ENCODE peak calls at places on chromosomes 5 and 9, in six cellular contexts. One of them, this sample, is unnamed. For H3K36me3, the result is how much of the 10 kb centered on the place peaks cover.

GRCh38 chr5:106401561-106401960 is 1269.2 kb downstream of the EFNA5 start:
- DNase-seq in aorta: no peak
- DNase-seq in fibroblast of lung: no peak
- DNase-seq in CD4-positive, CD25-positive, alpha-beta regulatory T cell: no peak
- DNase-seq in upper lobe of left lung: no peak
- DNase-seq in brain microvascular endothelial cell: no peak
- DNase-seq in this sample: no peak

GRCh38 chr9:106560540-106560939 is 302.4 kb upstream of the ZNF462 start:
- DNase-seq in CD4-positive, CD25-positive, alpha-beta regulatory T cell: no peak
- DNase-seq in aorta: no peak
- DNase-seq in upper lobe of left lung: no peak
- DNase-seq in brain microvascular endothelial cell: no peak
- DNase-seq in fibroblast of lung: no peak
- DNase-seq in this sample: no peak

GRCh38 chr5:86447362-86447761 is 170.4 kb upstream of the COX7C start:
- DNase-seq in fibroblast of lung: no peak
- DNase-seq in upper lobe of left lung: no peak
- DNase-seq in aorta: no peak
- DNase-seq in brain microvascular endothelial cell: no peak
- DNase-seq in CD4-positive, CD25-positive, alpha-beta regulatory T cell: no peak
- DNase-seq in this sample: no peak

GRCh38 chr5:107218457-107219193 is 452.1 kb downstream of the EFNA5 start:
- DNase-seq in brain microvascular endothelial cell: peak
- DNase-seq in CD4-positive, CD25-positive, alpha-beta regulatory T cell: no peak
- DNase-seq in upper lobe of left lung: no peak
- DNase-seq in fibroblast of lung: peak
- DNase-seq in aorta: no peak
- DNase-seq in this sample: no peak

GRCh38 chr5:41793156-41793770 is 77.0 kb downstream of the OXCT1 start:
- DNase-seq in CD4-positive, CD25-positive, alpha-beta regulatory T cell: no peak
- DNase-seq in aorta: no peak
- DNase-seq in fibroblast of lung: peak
- DNase-seq in upper lobe of left lung: no peak
- DNase-seq in brain microvascular endothelial cell: peak
- DNase-seq in this sample: no peak

GRCh38 chr5:80864706-80865435 is 95.3 kb upstream of the RASGRF2 start:
- DNase-seq in fibroblast of lung: no peak
- DNase-seq in CD4-positive, CD25-positive, alpha-beta regulatory T cell: no peak
- DNase-seq in brain microvascular endothelial cell: no peak
- DNase-seq in upper lobe of left lung: no peak
- DNase-seq in aorta: no peak
- DNase-seq in this sample: no peak

GRCh38 chr5:6633469-6634326 is 458 bp downstream of the SRD5A1 start:
- DNase-seq in CD4-positive, CD25-positive, alpha-beta regulatory T cell: no peak
- DNase-seq in upper lobe of left lung: peak
- DNase-seq in aorta: peak
- DNase-seq in brain microvascular endothelial cell: peak
- DNase-seq in fibroblast of lung: no peak
- DNase-seq in this sample: no peak

GRCh38 chr5:115351356-115352195 is 55.1 kb upstream of the CCDC112 start:
- DNase-seq in upper lobe of left lung: no peak
- DNase-seq in CD4-positive, CD25-positive, alpha-beta regulatory T cell: no peak
- DNase-seq in brain microvascular endothelial cell: peak
- DNase-seq in aorta: no peak
- DNase-seq in fibroblast of lung: peak
- DNase-seq in this sample: no peak

GRCh38 chr5:179301376-179301775 is 43.9 kb downstream of the ADAMTS2 start:
- DNase-seq in fibroblast of lung: no peak
- DNase-seq in CD4-positive, CD25-positive, alpha-beta regulatory T cell: no peak
- DNase-seq in upper lobe of left lung: no peak
- DNase-seq in brain microvascular endothelial cell: no peak
- DNase-seq in aorta: peak
- DNase-seq in this sample: no peak

GRCh38 chr5:163024936-163025335 is 412.5 kb upstream of the CCNG1 start:
- DNase-seq in upper lobe of left lung: no peak
- DNase-seq in CD4-positive, CD25-positive, alpha-beta regulatory T cell: no peak
- DNase-seq in fibroblast of lung: no peak
- DNase-seq in aorta: no peak
- DNase-seq in brain microvascular endothelial cell: no peak
- DNase-seq in this sample: no peak

GRCh38 chr5:91468643-91469422 is 85.7 kb upstream of the ARRDC3 start:
- DNase-seq in upper lobe of left lung: no peak
- DNase-seq in fibroblast of lung: peak
- DNase-seq in aorta: no peak
- DNase-seq in CD4-positive, CD25-positive, alpha-beta regulatory T cell: no peak
- DNase-seq in brain microvascular endothelial cell: no peak
- DNase-seq in this sample: no peak

GRCh38 chr9:17589771-17590170 is 10.9 kb downstream of the SH3GL2 start:
- DNase-seq in brain microvascular endothelial cell: no peak
- DNase-seq in fibroblast of lung: no peak
- DNase-seq in aorta: no peak
- DNase-seq in CD4-positive, CD25-positive, alpha-beta regulatory T cell: no peak
- DNase-seq in upper lobe of left lung: no peak
- DNase-seq in this sample: no peak

GRCh38 chr5:173925449-173926071 is 37.4 kb downstream of the CPEB4 start:
- DNase-seq in aorta: peak
- DNase-seq in upper lobe of left lung: peak
- DNase-seq in brain microvascular endothelial cell: peak
- DNase-seq in CD4-positive, CD25-positive, alpha-beta regulatory T cell: peak
- DNase-seq in fibroblast of lung: peak
- DNase-seq in this sample: peak

GRCh38 chr9:81589392-81589791 is 100.0 kb downstream of the TLE1 start:
- DNase-seq in upper lobe of left lung: no peak
- DNase-seq in fibroblast of lung: no peak
- DNase-seq in aorta: no peak
- DNase-seq in CD4-positive, CD25-positive, alpha-beta regulatory T cell: no peak
- DNase-seq in brain microvascular endothelial cell: no peak
- DNase-seq in this sample: no peak

GRCh38 chr5:149549461-149550266 is 1.6 kb downstream of the CSNK1A1 start:
- DNase-seq in aorta: no peak
- DNase-seq in brain microvascular endothelial cell: peak
- DNase-seq in CD4-positive, CD25-positive, alpha-beta regulatory T cell: peak
- DNase-seq in upper lobe of left lung: peak
- DNase-seq in fibroblast of lung: peak
- DNase-seq in this sample: no peak

GRCh38 chr5:38423536-38424178 is 132.8 kb downstream of the LIFR start:
- DNase-seq in brain microvascular endothelial cell: no peak
- DNase-seq in upper lobe of left lung: no peak
- DNase-seq in CD4-positive, CD25-positive, alpha-beta regulatory T cell: no peak
- DNase-seq in aorta: no peak
- DNase-seq in fibroblast of lung: peak
- DNase-seq in this sample: no peak

GRCh38 chr9:127912882-127913281 is 4.0 kb downstream of the ST6GALNAC4 start:
- DNase-seq in brain microvascular endothelial cell: no peak
- DNase-seq in CD4-positive, CD25-positive, alpha-beta regulatory T cell: no peak
- DNase-seq in upper lobe of left lung: peak
- DNase-seq in fibroblast of lung: no peak
- DNase-seq in aorta: no peak
- DNase-seq in this sample: no peak

GRCh38 chr5:65819905-65820240 is 97.9 kb downstream of the NLN start:
- DNase-seq in CD4-positive, CD25-positive, alpha-beta regulatory T cell: no peak
- DNase-seq in aorta: no peak
- DNase-seq in brain microvascular endothelial cell: no peak
- DNase-seq in fibroblast of lung: no peak
- DNase-seq in upper lobe of left lung: no peak
- DNase-seq in this sample: no peak
- H3K36me3 ChIP-seq in CD4-positive, CD25-positive, alpha-beta regulatory T cell: under half
- H3K36me3 ChIP-seq in aorta: under half
- H3K36me3 ChIP-seq in brain microvascular endothelial cell: under half
- H3K36me3 ChIP-seq in fibroblast of lung: under half
- H3K36me3 ChIP-seq in upper lobe of left lung: under half
- H3K36me3 ChIP-seq in this sample: under half

GRCh38 chr9:121840838-121841760 is 189.7 kb downstream of the DAB2IP start:
- DNase-seq in aorta: no peak
- DNase-seq in CD4-positive, CD25-positive, alpha-beta regulatory T cell: no peak
- DNase-seq in brain microvascular endothelial cell: no peak
- DNase-seq in fibroblast of lung: no peak
- DNase-seq in upper lobe of left lung: peak
- DNase-seq in this sample: no peak
- H3K36me3 ChIP-seq in aorta: under half
- H3K36me3 ChIP-seq in CD4-positive, CD25-positive, alpha-beta regulatory T cell: under half
- H3K36me3 ChIP-seq in brain microvascular endothelial cell: under half
- H3K36me3 ChIP-seq in fibroblast of lung: under half
- H3K36me3 ChIP-seq in upper lobe of left lung: under half
- H3K36me3 ChIP-seq in this sample: under half

GRCh38 chr9:92654481-92655301 is 15.2 kb downstream of the IPPK start:
- DNase-seq in aorta: no peak
- DNase-seq in fibroblast of lung: no peak
- DNase-seq in upper lobe of left lung: peak
- DNase-seq in CD4-positive, CD25-positive, alpha-beta regulatory T cell: no peak
- DNase-seq in brain microvascular endothelial cell: no peak
- DNase-seq in this sample: no peak

GRCh38 chr9:92655896-92656536 is 13.9 kb downstream of the IPPK start:
- DNase-seq in brain microvascular endothelial cell: no peak
- DNase-seq in aorta: peak
- DNase-seq in CD4-positive, CD25-positive, alpha-beta regulatory T cell: no peak
- DNase-seq in upper lobe of left lung: no peak
- DNase-seq in fibroblast of lung: no peak
- DNase-seq in this sample: no peak

GRCh38 chr9:92657296-92658094 is 12.4 kb downstream of the IPPK start:
- DNase-seq in fibroblast of lung: no peak
- DNase-seq in CD4-positive, CD25-positive, alpha-beta regulatory T cell: no peak
- DNase-seq in upper lobe of left lung: no peak
- DNase-seq in aorta: peak
- DNase-seq in brain microvascular endothelial cell: no peak
- DNase-seq in this sample: no peak

GRCh38 chr9:92656537-92656925 is 13.4 kb downstream of the IPPK start:
- DNase-seq in aorta: peak
- DNase-seq in fibroblast of lung: no peak
- DNase-seq in brain microvascular endothelial cell: no peak
- DNase-seq in upper lobe of left lung: no peak
- DNase-seq in CD4-positive, CD25-positive, alpha-beta regulatory T cell: no peak
- DNase-seq in this sample: no peak

GRCh38 chr9:92655366-92655765 is 14.6 kb downstream of the IPPK start:
- DNase-seq in fibroblast of lung: no peak
- DNase-seq in brain microvascular endothelial cell: no peak
- DNase-seq in CD4-positive, CD25-positive, alpha-beta regulatory T cell: no peak
- DNase-seq in upper lobe of left lung: no peak
- DNase-seq in aorta: no peak
- DNase-seq in this sample: no peak
- H3K36me3 ChIP-seq in fibroblast of lung: under half
- H3K36me3 ChIP-seq in brain microvascular endothelial cell: under half
- H3K36me3 ChIP-seq in CD4-positive, CD25-positive, alpha-beta regulatory T cell: under half
- H3K36me3 ChIP-seq in upper lobe of left lung: under half
- H3K36me3 ChIP-seq in aorta: under half
- H3K36me3 ChIP-seq in this sample: under half

GRCh38 chr9:710951-711745 is 130.3 kb upstream of the DMRT1 start:
- DNase-seq in CD4-positive, CD25-positive, alpha-beta regulatory T cell: no peak
- DNase-seq in fibroblast of lung: no peak
- DNase-seq in aorta: no peak
- DNase-seq in brain microvascular endothelial cell: no peak
- DNase-seq in upper lobe of left lung: no peak
- DNase-seq in this sample: no peak
- H3K36me3 ChIP-seq in CD4-positive, CD25-positive, alpha-beta regulatory T cell: under half
- H3K36me3 ChIP-seq in fibroblast of lung: under half
- H3K36me3 ChIP-seq in aorta: under half
- H3K36me3 ChIP-seq in brain microvascular endothelial cell: under half
- H3K36me3 ChIP-seq in upper lobe of left lung: under half
- H3K36me3 ChIP-seq in this sample: under half

DNA sequence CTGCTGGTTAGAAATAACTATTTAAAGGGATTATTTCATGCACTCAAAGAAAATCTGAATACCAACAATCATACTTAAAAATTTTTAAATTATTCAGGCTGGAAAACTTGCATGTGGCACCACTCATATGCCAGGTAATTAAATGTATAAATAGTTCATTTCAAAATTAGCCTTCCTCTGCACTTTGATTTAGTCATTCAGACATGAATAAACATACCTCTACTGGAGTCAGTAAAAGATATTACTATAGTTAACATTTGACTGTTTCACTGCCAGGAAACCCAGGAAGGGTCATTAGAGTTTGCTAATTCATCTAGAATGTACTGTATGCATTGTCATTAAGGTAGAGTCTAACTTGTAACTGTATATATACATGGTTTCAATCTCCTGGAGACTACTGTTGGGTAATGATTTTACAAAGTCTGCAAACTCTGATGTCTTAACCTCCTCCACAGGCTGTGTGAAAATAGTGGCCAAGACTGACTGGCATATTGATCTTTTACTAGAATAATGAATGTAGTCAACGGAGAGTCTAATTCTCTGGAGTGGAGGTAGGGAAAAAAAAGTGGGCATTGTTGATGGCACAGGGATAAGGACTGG is 43.7 kb downstream of the TEX10 start:
- DNase-seq in aorta: no peak
- DNase-seq in CD4-positive, CD25-positive, alpha-beta regulatory T cell: no peak
- DNase-seq in brain microvascular endothelial cell: no peak
- DNase-seq in fibroblast of lung: peak
- DNase-seq in upper lobe of left lung: no peak
- DNase-seq in this sample: no peak
- H3K36me3 ChIP-seq in aorta: under half
- H3K36me3 ChIP-seq in CD4-positive, CD25-positive, alpha-beta regulatory T cell: half or more
- H3K36me3 ChIP-seq in brain microvascular endothelial cell: under half
- H3K36me3 ChIP-seq in fibroblast of lung: under half
- H3K36me3 ChIP-seq in upper lobe of left lung: under half
- H3K36me3 ChIP-seq in this sample: under half

DNA sequence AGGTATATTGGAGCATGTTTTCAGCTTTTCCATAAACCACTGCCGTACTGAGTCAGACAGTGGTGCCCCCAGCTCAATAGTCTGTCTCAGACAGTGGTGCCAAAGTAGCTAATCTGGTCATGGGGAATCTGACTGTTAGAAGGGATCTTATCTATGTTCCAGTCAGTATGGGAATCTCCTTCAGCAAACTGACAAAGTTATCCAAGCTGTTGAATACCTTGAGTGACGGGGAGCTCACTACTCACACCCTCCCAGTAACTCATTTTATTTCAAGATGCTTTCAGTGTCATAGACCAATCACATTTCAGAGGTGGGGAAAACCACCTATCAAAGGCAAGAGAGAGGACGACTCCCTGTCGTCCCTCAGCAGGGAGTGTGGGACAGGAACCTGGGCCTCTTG is 18.7 kb downstream of the ANKS6 start:
- DNase-seq in CD4-positive, CD25-positive, alpha-beta regulatory T cell: no peak
- DNase-seq in aorta: no peak
- DNase-seq in brain microvascular endothelial cell: no peak
- DNase-seq in upper lobe of left lung: no peak
- DNase-seq in fibroblast of lung: no peak
- DNase-seq in this sample: no peak
- H3K36me3 ChIP-seq in CD4-positive, CD25-positive, alpha-beta regulatory T cell: under half
- H3K36me3 ChIP-seq in aorta: under half
- H3K36me3 ChIP-seq in brain microvascular endothelial cell: under half
- H3K36me3 ChIP-seq in upper lobe of left lung: under half
- H3K36me3 ChIP-seq in fibroblast of lung: under half
- H3K36me3 ChIP-seq in this sample: under half